ENCODE peak calls at places on chromosomes 3 and 15, in five cellular contexts. N is AG04450; A is stomach; I is neuronal stem cell; T is CD8-positive, alpha-beta memory T cell. J is an unnamed sample.
A peak's percentile ranks its signal among the peaks of the same experiment; 100 is the strongest.

GRCh38 chr3:126365351-126366274 is 8.4 kb upstream of the KLF15 start:
- DNase-seq in N (no peak), A (no peak), I (no peak), T (no peak), J (no peak)

GRCh38 chr3:13140596-13140995 is 67.4 kb upstream of the IQSEC1 start:
- DNase-seq in N (no peak), A (no peak), I (no peak), T (no peak), J (no peak)

GRCh38 chr15:93288718-93289117 is 199.7 kb upstream of the RGMA start:
- DNase-seq in N (no peak), A (no peak), I (no peak), T (no peak), J (no peak)

GRCh38 chr3:13416002-13416793 is 3.9 kb downstream of the NUP210 start:
- DNase-seq in N (no peak), A (no peak), I (no peak), T (no peak), J (no peak)

GRCh38 chr15:26098801-26099200 is 235.7 kb upstream of the ATP10A start:
- DNase-seq in N (no peak), A (no peak), I (no peak), T (no peak), J (no peak)

GRCh38 chr3:130529816-130530215 is 12.8 kb downstream of the COL6A6 start:
- DNase-seq in N (no peak), A (no peak), I (no peak), T (no peak), J (no peak)

GRCh38 chr15:51334011-51334426 is 4.4 kb downstream of the CYP19A1 start:
- DNase-seq in N (no peak), A (no peak), I (no peak), T (no peak), J (peak; percentile 42)

GRCh38 chr15:38886315-38887163 is 321.9 kb upstream of the RASGRP1 start:
- DNase-seq in N (peak; percentile 65), A (no peak), I (no peak), T (no peak), J (no peak)

GRCh38 chr3:166889241-166889640 is 490.9 kb downstream of the ZBBX start:
- DNase-seq in N (no peak), A (no peak), I (no peak), T (no peak), J (no peak)

GRCh38 chr3:186815490-186815889 is 9.2 kb upstream of the RFC4 start:
- DNase-seq in N (no peak), A (no peak), I (no peak), T (no peak), J (no peak)

GRCh38 chr15:41817327-41817726 is 10.6 kb upstream of the JMJD7 start:
- DNase-seq in N (no peak), A (no peak), I (no peak), T (no peak), J (no peak)

GRCh38 chr3:13963137-13963886 is 83.4 kb upstream of the WNT7A start:
- DNase-seq in N (no peak), A (no peak), I (no peak), T (no peak), J (no peak)

GRCh38 chr3:79766474-79767193 is 1.2 kb downstream of the ROBO1 start:
- DNase-seq in N (no peak), A (no peak), I (no peak), T (no peak), J (peak; percentile 13)

GRCh38 chr3:136960838-136961836 is 3.4 kb downstream of the IL20RB start:
- DNase-seq in N (no peak), A (no peak), I (no peak), T (no peak), J (no peak)

GRCh38 chr15:83295417-83295816 is 11.0 kb upstream of the BNC1 start:
- DNase-seq in N (no peak), A (no peak), I (no peak), T (no peak), J (no peak)

GRCh38 chr15:80780416-80781221 is 1.4 kb downstream of the CEMIP start:
- DNase-seq in N (no peak), A (peak; percentile 48), I (peak; percentile 79), T (no peak), J (peak; percentile 74)

GRCh38 chr3:190458040-190458439 is 8.3 kb upstream of the TMEM207 start:
- DNase-seq in N (no peak), A (no peak), I (no peak), T (no peak), J (peak; percentile 10)

GRCh38 chr3:134621824-134622223 is 29.0 kb downstream of the KY start:
- DNase-seq in N (no peak), A (no peak), I (no peak), T (no peak), J (peak; percentile 42)

GRCh38 chr3:144003051-144003450 is 31.4 kb downstream of the DIPK2A start:
- DNase-seq in N (no peak), A (no peak), I (no peak), T (no peak), J (no peak)

GRCh38 chr15:64892850-64893403 is 18.8 kb upstream of the ANKDD1A start:
- DNase-seq in N (no peak), A (no peak), I (no peak), T (peak; percentile 18), J (no peak)
- H3K27ac ChIP-seq in N (no peak overlapping the region), A (peak overlapping the region; percentile 86), I (no peak overlapping the region), T (peak overlapping the region; percentile 86), J (no peak overlapping the region)

GRCh38 chr15:76236350-76236749 is 74.9 kb downstream of the ETFA start:
- DNase-seq in N (no peak), A (no peak), I (no peak), T (no peak), J (no peak)
- H3K4me3 ChIP-seq in N (no peak overlapping the region), A (no peak overlapping the region), I (no peak overlapping the region), T (no peak overlapping the region), J (no peak overlapping the region)

DNA sequence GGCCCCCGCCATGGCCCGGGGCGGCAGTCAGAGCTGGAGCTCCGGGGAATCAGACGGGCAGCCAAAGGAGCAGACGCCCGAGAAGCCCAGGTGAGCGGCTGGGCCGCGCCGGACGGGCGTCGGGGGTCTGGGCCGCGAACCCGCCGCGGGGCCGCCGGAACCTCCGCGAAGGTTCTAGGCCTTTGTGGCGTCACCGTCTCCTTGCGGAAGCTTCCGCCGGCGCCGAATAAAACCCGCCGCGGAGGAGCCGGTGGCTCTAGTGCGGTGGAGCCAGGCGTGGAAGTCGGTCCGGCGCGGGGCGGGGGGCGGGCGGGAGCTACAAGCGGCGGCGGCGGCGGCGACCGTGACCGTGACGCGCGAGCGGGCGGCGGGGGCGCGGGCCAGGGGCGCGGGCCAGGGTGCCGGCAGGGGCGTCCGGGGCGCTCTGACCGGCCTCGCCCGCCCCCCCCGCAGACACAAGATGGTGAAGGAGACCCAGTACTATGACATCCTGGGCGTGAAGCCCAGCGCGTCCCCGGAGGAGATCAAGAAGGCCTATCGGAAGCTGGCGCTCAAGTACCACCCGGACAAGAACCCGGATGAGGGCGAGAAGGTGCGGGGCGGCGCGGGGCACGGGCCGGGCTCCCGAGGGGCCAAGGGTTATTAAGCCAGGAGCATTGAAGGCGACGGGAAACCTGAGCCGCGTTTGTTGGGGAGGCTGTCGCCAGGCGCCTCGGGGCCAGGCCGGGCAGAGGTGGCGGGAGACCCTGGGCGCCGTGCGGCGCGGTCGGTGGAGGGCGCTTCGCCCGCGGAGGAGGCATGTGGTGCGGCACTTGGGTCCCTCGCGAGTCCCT is at the start of gene DNAJA4:
- DNase-seq in N (no peak), A (peak; percentile 64), I (no peak), T (peak; percentile 50), J (peak; percentile 71)
- H3K27ac ChIP-seq in N (no peak within 1 kb of the TSS), A (peak within 1 kb of the TSS; percentile 37), I (no peak within 1 kb of the TSS), T (peak within 1 kb of the TSS; percentile 46), J (peak within 1 kb of the TSS; percentile 89)

GRCh38 chr15:57114070-57114469 is 195.6 kb downstream of the TCF12 start:
- DNase-seq in N (no peak), A (no peak), I (no peak), T (no peak), J (peak; percentile 63)

GRCh38 chr15:57112178-57112577 is 193.7 kb downstream of the TCF12 start:
- DNase-seq in N (peak; percentile 4), A (no peak), I (no peak), T (no peak), J (no peak)

GRCh38 chr15:57111002-57111401 is 192.6 kb downstream of the TCF12 start:
- DNase-seq in N (no peak), A (no peak), I (no peak), T (no peak), J (no peak)

DNA sequence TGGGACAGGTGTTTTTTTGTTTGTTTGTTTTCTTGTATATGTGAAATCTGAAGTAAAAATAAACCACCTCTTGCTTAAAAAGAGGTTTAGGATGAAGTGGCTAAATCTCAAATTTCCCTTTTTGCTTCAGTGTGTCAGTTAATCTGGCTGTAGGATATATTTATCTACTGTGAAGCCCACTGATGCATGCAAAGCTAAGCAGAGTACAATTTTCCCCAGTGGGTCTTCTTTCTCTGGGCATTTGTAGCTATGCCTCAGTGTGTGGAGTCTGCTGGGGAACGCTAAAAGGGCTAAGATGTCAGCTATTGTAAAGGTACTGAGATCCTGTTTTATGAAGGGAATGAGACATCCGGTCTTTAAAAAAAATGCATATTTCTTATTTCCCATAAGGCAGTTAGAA is 190.6 kb downstream of the TCF12 start:
- DNase-seq in N (no peak), A (no peak), I (no peak), T (no peak), J (no peak)
- H3K4me3 ChIP-seq in N (no peak overlapping the region), A (no peak overlapping the region), I (no peak overlapping the region), T (no peak overlapping the region), J (no peak overlapping the region)

GRCh38 chr3:188243124-188243795 is 89.3 kb downstream of the LPP start:
- DNase-seq in N (no peak), A (no peak), I (no peak), T (no peak), J (no peak)
- H3K27ac ChIP-seq in N (no peak overlapping the region), A (no peak overlapping the region), I (no peak overlapping the region), T (no peak overlapping the region), J (no peak overlapping the region)

DNA sequence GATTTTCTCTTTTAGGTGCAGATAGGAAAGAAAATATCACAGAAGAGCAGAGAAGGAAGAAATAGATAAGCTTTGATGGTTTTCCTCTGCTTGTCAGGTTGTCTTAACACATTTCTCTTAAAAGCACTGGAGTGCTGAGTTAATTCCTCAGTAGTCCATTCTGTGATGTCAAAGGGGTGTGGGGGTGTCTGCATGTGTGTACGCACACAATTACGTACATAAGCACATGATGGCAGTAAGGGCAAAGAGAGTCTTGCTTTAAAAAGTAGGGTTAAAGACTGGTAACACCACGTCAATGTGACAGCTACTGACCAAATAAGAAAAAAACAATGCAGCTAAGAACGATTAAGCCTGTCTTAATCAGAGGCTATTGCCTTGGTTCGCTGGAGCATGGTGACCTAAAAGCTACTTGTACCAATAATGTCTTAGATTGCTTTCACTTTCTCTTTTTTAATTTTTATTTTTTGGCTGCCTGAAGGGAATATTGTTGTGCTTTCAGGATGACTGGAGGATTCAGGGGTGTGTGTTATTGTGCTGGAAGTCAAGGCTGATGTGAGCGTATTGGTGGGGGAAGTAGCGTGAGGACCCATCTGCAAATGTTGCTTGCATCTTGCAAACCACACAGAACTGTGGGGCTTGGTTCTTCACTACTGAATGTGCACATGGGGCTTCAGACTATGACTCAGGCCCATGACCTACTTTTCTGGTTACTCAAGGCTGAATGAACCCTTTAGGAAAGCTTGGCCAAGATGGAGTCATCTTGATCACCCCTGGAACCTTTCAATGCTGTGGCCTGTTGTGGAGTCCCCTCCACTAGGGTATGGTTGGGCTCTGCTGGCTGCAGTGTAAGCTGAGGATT is 417.8 kb upstream of the TPM1 start:
- DNase-seq in N (no peak), A (no peak), I (no peak), T (no peak), J (no peak)
- H3K4me3 ChIP-seq in N (no peak overlapping the region), A (no peak overlapping the region), I (no peak overlapping the region), T (no peak overlapping the region), J (no peak overlapping the region)